ENCODE peak calls at places on chromosomes 6 and 20, in four cellular contexts. J, A, W and E are unnamed samples. For H3K4me1, the result is how much of the 10 kb centered on the place peaks cover.

GRCh38 chr6:36735110-36735971 is 37.7 kb downstream of the RAB44 start:
- DNase-seq in J (peak), A (peak), W (peak), E (peak)

GRCh38 chr6:41966961-41967311 is 25.3 kb upstream of the CCND3 start:
- DNase-seq in J (no peak), A (no peak), W (no peak), E (no peak)

GRCh38 chr6:113649276-113649675 is 207.9 kb upstream of the MARCKS start:
- DNase-seq in J (no peak), A (no peak), W (no peak), E (no peak)

GRCh38 chr6:7204726-7205125 is 97.0 kb downstream of the RREB1 start:
- DNase-seq in J (no peak), A (no peak), W (no peak), E (no peak)

GRCh38 chr6:161584051-161584450 is 310.2 kb upstream of the AGPAT4 start:
- DNase-seq in J (no peak), A (no peak), W (no peak), E (no peak)

GRCh38 chr6:14068133-14068532 is 49.4 kb upstream of the CD83 start:
- DNase-seq in J (no peak), A (no peak), W (no peak), E (no peak)

GRCh38 chr6:3376064-3376463 is 80.8 kb downstream of the SLC22A23 start:
- DNase-seq in J (no peak), A (no peak), W (no peak), E (no peak)

GRCh38 chr6:108959972-108960582 is 111.9 kb downstream of the ARMC2 start:
- DNase-seq in J (no peak), A (no peak), W (no peak), E (no peak)

GRCh38 chr6:37784585-37784967 is 35.0 kb upstream of the ZFAND3 start:
- DNase-seq in J (no peak), A (no peak), W (no peak), E (no peak)

GRCh38 chr20:1671891-1672669 is 14.5 kb upstream of the SIRPG start:
- DNase-seq in J (no peak), A (no peak), W (no peak), E (no peak)

GRCh38 chr6:1726341-1726763 is 116.6 kb downstream of the FOXC1 start:
- DNase-seq in J (no peak), A (no peak), W (no peak), E (no peak)

GRCh38 chr20:48314925-48315592 is 512.7 kb downstream of the PREX1 start:
- DNase-seq in J (no peak), A (no peak), W (no peak), E (no peak)

GRCh38 chr6:22399693-22400092 is 102.9 kb upstream of the PRL start:
- DNase-seq in J (no peak), A (no peak), W (no peak), E (no peak)

GRCh38 chr6:327538-328183 is 35.4 kb downstream of the DUSP22 start:
- DNase-seq in J (peak), A (no peak), W (no peak), E (no peak)

GRCh38 chr6:157614026-157614484 is 209.0 kb upstream of the SNX9 start:
- DNase-seq in J (no peak), A (no peak), W (no peak), E (peak)

GRCh38 chr6:141264101-141264500 is 868.6 kb upstream of the GJE1 start:
- DNase-seq in J (no peak), A (no peak), W (no peak), E (no peak)

GRCh38 chr6:66662196-66662595 is 955.2 kb upstream of the EYS start:
- DNase-seq in J (no peak), A (no peak), W (no peak), E (no peak)

GRCh38 chr6:136737343-136738177 is 54.7 kb downstream of the MAP3K5 start:
- DNase-seq in J (peak), A (no peak), W (no peak), E (peak)

GRCh38 chr6:169970306-169970988 is 219.0 kb downstream of the ERMARD start:
- DNase-seq in J (no peak), A (no peak), W (no peak), E (peak)

GRCh38 chr6:111427341-111428116 is 55.5 kb downstream of the REV3L start:
- DNase-seq in J (no peak), A (no peak), W (no peak), E (no peak)

DNA sequence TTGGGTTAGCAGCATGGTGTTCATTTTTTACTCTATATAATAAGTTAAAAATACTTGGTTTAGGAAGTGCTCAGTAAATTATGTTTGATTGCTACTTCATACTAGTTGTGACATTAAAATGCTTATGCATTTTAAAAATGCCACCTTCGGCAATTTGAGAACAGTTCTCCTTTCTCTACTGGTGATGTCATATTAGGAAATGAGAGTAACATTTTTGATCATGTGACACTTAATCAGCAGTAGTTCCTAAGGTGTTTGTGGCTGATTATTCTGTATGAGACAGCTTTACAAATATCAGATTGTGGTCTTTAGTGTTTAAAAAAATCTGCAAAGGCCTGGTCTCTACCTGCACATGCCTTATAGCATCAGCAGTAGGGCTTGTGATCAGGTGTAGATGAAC is 4.4 kb downstream of the GZF1 start:
- DNase-seq in J (no peak), A (no peak), W (no peak), E (no peak)
- H3K4me1 ChIP-seq in J (under half), A (half or more), W (under half), E (under half)

GRCh38 chr20:5116875-5117274 is 2.9 kb downstream of the PCNA start:
- DNase-seq in J (no peak), A (no peak), W (no peak), E (no peak)
- H3K4me3 ChIP-seq in J (no peak), A (no peak), W (no peak), E (no peak)

GRCh38 chr6:77825204-77825603 is 172.4 kb downstream of the MEI4 start:
- DNase-seq in J (no peak), A (no peak), W (no peak), E (no peak)
- H3K4me1 ChIP-seq in J (under half), A (under half), W (under half), E (under half)

GRCh38 chr6:135250751-135251356 is 69.7 kb downstream of the MYB start:
- DNase-seq in J (no peak), A (no peak), W (no peak), E (no peak)
- H3K4me3 ChIP-seq in J (no peak), A (no peak), W (no peak), E (no peak)

DNA sequence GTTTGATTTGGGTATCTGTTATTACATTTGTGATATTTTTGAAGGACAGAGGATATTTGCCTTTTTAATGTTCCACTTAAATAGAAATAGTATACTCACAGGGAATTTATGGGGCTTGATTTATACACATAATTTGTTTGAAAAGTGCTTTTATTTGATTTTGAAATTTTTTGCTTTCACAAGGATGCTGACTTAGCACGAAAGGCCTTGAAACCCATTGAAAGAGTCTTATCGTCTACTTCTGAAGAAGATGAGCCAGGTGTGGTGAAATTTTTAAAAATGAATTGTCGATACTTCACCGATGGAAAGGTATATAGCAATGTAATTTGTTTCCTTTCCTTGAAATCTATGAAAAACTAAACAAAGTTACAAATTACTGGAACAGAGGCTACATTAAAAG is 74.3 kb upstream of the HINT3 start:
- DNase-seq in J (no peak), A (no peak), W (no peak), E (no peak)
- H3K4me1 ChIP-seq in J (under half), A (under half), W (under half), E (under half)

GRCh38 chr6:43724914-43725642 is 37.5 kb upstream of the MRPS18A start:
- DNase-seq in J (peak), A (peak), W (peak), E (peak)
- H3K4me3 ChIP-seq in J (no peak), A (no peak), W (no peak), E (no peak)

GRCh38 chr20:53734006-53734688 is 140.5 kb upstream of the ZNF217 start:
- DNase-seq in J (no peak), A (no peak), W (no peak), E (no peak)
- H3K4me1 ChIP-seq in J (under half), A (under half), W (under half), E (under half)